ENCODE peak calls at places on chromosomes 12 and 14, in five cellular contexts. C is head of caudate nucleus, Y is epithelial cell of esophagus, H is cardiac muscle cell, T is tibial nerve. M is an unnamed sample.

GRCh38 chr12:88960213-88960878 is 380.1 kb upstream of the KITLG start:
- DNase-seq in H (peak; percentile 58), C (peak; percentile 9), T (no peak), Y (peak; percentile 24), M (no peak)

GRCh38 chr14:98189521-98189920 is 1082.5 kb downstream of the BCL11B start:
- DNase-seq in T (no peak), H (no peak), C (no peak), Y (no peak), M (no peak)

GRCh38 chr12:120885521-120885920 is 18.6 kb downstream of the SPPL3 start:
- DNase-seq in H (no peak), C (no peak), Y (no peak), T (no peak), M (no peak)

GRCh38 chr12:114834621-114835020 is 150.6 kb upstream of the TBX3 start:
- DNase-seq in Y (no peak), C (no peak), T (no peak), H (peak; percentile 73), M (no peak)

GRCh38 chr12:112304411-112304810 is 77.8 kb downstream of the HECTD4 start:
- DNase-seq in Y (no peak), H (no peak), C (no peak), T (no peak), M (no peak)

GRCh38 chr14:61388173-61388975 is 67.0 kb downstream of the PRKCH start:
- DNase-seq in T (no peak), Y (peak; percentile 80), C (no peak), H (peak; percentile 4), M (no peak)

GRCh38 chr14:33556382-33557121 is 394.3 kb downstream of the EGLN3 start:
- DNase-seq in T (no peak), Y (peak; percentile 91), C (no peak), H (peak; percentile 68), M (no peak)

GRCh38 chr14:93007225-93007997 is 84.5 kb downstream of the CHGA start:
- DNase-seq in H (peak; percentile 65), Y (peak; percentile 86), T (no peak), C (no peak), M (no peak)

GRCh38 chr14:62179367-62180018 is 417.3 kb downstream of the SNAPC1 start:
- DNase-seq in C (peak; percentile 76), H (peak; percentile 92), T (no peak), Y (peak; percentile 88), M (no peak)

GRCh38 chr14:94663965-94664704 is 51.9 kb downstream of the SERPINA3 start:
- DNase-seq in Y (no peak), T (no peak), H (peak; percentile 27), C (no peak), M (no peak)

GRCh38 chr12:111151441-111151840 is 217.5 kb downstream of the PHETA1 start:
- DNase-seq in Y (no peak), H (no peak), C (no peak), T (no peak), M (no peak)

GRCh38 chr12:116262741-116263140 is 14.8 kb downstream of the MED13L start:
- DNase-seq in H (no peak), Y (no peak), C (no peak), T (no peak), M (no peak)

GRCh38 chr12:9813821-9814798 is 13.2 kb upstream of the KLRF1 start:
- DNase-seq in T (peak; percentile 53), Y (peak; percentile 74), C (peak; percentile 88), H (peak; percentile 73), M (peak; percentile 89)

GRCh38 chr14:105488781-105489606 is 2.1 kb upstream of the TEDC1 start:
- DNase-seq in Y (no peak), H (no peak), C (no peak), T (no peak), M (no peak)

GRCh38 chr12:102631274-102631673 is 150.9 kb upstream of the IGF1 start:
- DNase-seq in T (no peak), Y (peak; percentile 14), H (peak; percentile 39), C (no peak), M (no peak)

GRCh38 chr12:6943387-6943718 is 263 bp upstream of the RNU7-1 start:
- DNase-seq in H (peak; percentile 95), C (peak; percentile 95), Y (peak; percentile 91), T (peak; percentile 73), M (peak; percentile 61)

GRCh38 chr12:98894412-98895085 is 249.5 kb downstream of the APAF1 start:
- DNase-seq in T (no peak), C (peak; percentile 73), H (peak; percentile 5), Y (no peak), M (no peak)

GRCh38 chr14:70339039-70339438 is 20.4 kb downstream of the COX16 start:
- DNase-seq in C (no peak), H (no peak), T (no peak), Y (no peak), M (no peak)

GRCh38 chr12:113903381-113903863 is 62.7 kb downstream of the RBM19 start:
- DNase-seq in Y (no peak), T (no peak), C (no peak), H (peak; percentile 34), M (no peak)

GRCh38 chr12:23906329-23906728 is 43.1 kb downstream of the SOX5 start:
- DNase-seq in T (peak; percentile 19), H (peak; percentile 62), C (no peak), Y (peak; percentile 69), M (no peak)

GRCh38 chr12:12872934-12873275 is 18.5 kb upstream of the GPRC5A start:
- DNase-seq in Y (peak; percentile 92), C (no peak), T (no peak), H (no peak), M (no peak)

GRCh38 chr12:1929985-1930815 is 11.7 kb upstream of the CACNA2D4 start:
- DNase-seq in Y (no peak), T (no peak), H (no peak), C (no peak), M (no peak)

GRCh38 chr12:28083816-28084678 is 106.2 kb upstream of the CCDC91 start:
- DNase-seq in H (peak; percentile 58), Y (no peak), T (no peak), C (no peak), M (no peak)

GRCh38 chr12:6754406-6754805 is 1.5 kb upstream of the MLF2 start:
- DNase-seq in T (no peak), C (no peak), Y (no peak), H (no peak), M (no peak)

GRCh38 chr12:89880695-89881350 is 172.2 kb upstream of the ATP2B1 start:
- DNase-seq in C (no peak), H (no peak), T (no peak), Y (no peak), M (no peak)

GRCh38 chr12:2194571-2194970 is 141.8 kb downstream of the CACNA1C start:
- DNase-seq in T (no peak), C (no peak), Y (no peak), H (no peak), M (no peak)

GRCh38 chr14:54329082-54329695 is 67.6 kb upstream of the CDKN3 start:
- DNase-seq in C (peak; percentile 47), T (peak; percentile 17), H (peak; percentile 80), Y (peak; percentile 66), M (no peak)

GRCh38 chr12:8026282-8026637 is 6.3 kb upstream of the FOXJ2 start:
- DNase-seq in H (no peak), T (no peak), C (no peak), Y (no peak), M (no peak)

GRCh38 chr12:122282066-122282465 is 15.8 kb upstream of the VPS33A start:
- DNase-seq in C (no peak), Y (peak; percentile 40), T (no peak), H (peak; percentile 74), M (no peak)

GRCh38 chr12:55727643-55728184 is 1.1 kb downstream of the CD63 start:
- DNase-seq in H (peak; percentile 71), C (no peak), Y (no peak), T (no peak), M (no peak)

GRCh38 chr12:111715242-111715641 is 29.4 kb downstream of the ACAD10 start:
- DNase-seq in C (peak; percentile 9), H (no peak), T (no peak), Y (no peak), M (no peak)

GRCh38 chr12:54009171-54010052 is 627 bp downstream of the HOXC8 start:
- DNase-seq in H (no peak), T (no peak), C (no peak), Y (peak; percentile 39), M (no peak)

GRCh38 chr12:127273621-127274020 is 993.3 kb upstream of the TMEM132C start:
- DNase-seq in H (no peak), T (no peak), C (no peak), Y (peak; percentile 82), M (no peak)

GRCh38 chr12:131092911-131093901 is 139.5 kb downstream of the ADGRD1 start:
- DNase-seq in Y (no peak), T (peak; percentile 23), C (peak; percentile 6), H (no peak), M (no peak)

GRCh38 chr12:125386652-125387051 is 321.4 kb downstream of the AACS start:
- DNase-seq in Y (no peak), C (no peak), H (no peak), T (no peak), M (no peak)

GRCh38 chr14:103118663-103119404 is 4.4 kb upstream of the TNFAIP2 start:
- DNase-seq in H (no peak), C (peak; percentile 53), T (peak; percentile 49), Y (no peak), M (no peak)

M was measured in activated CD4-positive, alpha-beta T cell treated with anti-CD3 and anti-CD28 coated beads for 1 hour.